ENCODE peak calls at places on chromosomes 7 and 10, in six cellular contexts. U is tibial nerve, X is uterus, L is choroid plexus epithelial cell, S is A549, R is fibroblast of the aortic adventitia. O is an unnamed sample.
A peak's percentile ranks its signal among the peaks of the same experiment; 100 is the strongest.

GRCh38 chr7:36871863-36872262 is 147.6 kb upstream of the AOAH start:
- DNase-seq in U (no peak), L (no peak), X (no peak), R (no peak), S (no peak), O (no peak)

GRCh38 chr10:63783882-63784281 is 262.7 kb downstream of the REEP3 start:
- DNase-seq in L (no peak), S (no peak), X (no peak), U (no peak), R (no peak), O (no peak)

GRCh38 chr10:14740684-14741247 is 33.9 kb downstream of the FAM107B start:
- DNase-seq in S (no peak), R (no peak), L (peak; percentile 23), U (no peak), X (no peak), O (no peak)

GRCh38 chr10:615583-616152 is 73.8 kb downstream of the DIP2C start:
- DNase-seq in U (no peak), X (peak; percentile 13), S (no peak), R (peak; percentile 57), L (peak; percentile 55), O (no peak)

GRCh38 chr7:75756340-75757297 is 15.4 kb downstream of the CCL26 start:
- DNase-seq in S (peak; percentile 53), X (no peak), L (peak; percentile 78), R (peak; percentile 58), U (no peak), O (no peak)

GRCh38 chr10:100631192-100631591 is 95.4 kb downstream of the HIF1AN start:
- DNase-seq in L (no peak), U (no peak), R (no peak), X (no peak), S (no peak), O (no peak)

GRCh38 chr7:33793616-33794015 is 111.7 kb upstream of the BMPER start:
- DNase-seq in R (no peak), S (no peak), U (no peak), L (no peak), X (no peak), O (no peak)

GRCh38 chr7:4145576-4145975 is 536.5 kb upstream of the FOXK1 start:
- DNase-seq in L (no peak), R (no peak), S (no peak), X (no peak), U (no peak), O (no peak)

GRCh38 chr10:4344544-4344994 is 481.4 kb upstream of the AKR1E2 start:
- DNase-seq in L (peak; percentile 99), X (peak; percentile 79), S (peak; percentile 69), U (peak; percentile 56), R (peak; percentile 100), O (peak; percentile 77)

GRCh38 chr7:67976490-67976889 is 979.9 kb downstream of the TYW1 start:
- DNase-seq in S (no peak), X (no peak), L (no peak), U (no peak), R (no peak), O (no peak)

GRCh38 chr7:83259064-83259463 is 96.4 kb upstream of the PCLO start:
- DNase-seq in L (no peak), S (no peak), X (no peak), U (no peak), R (no peak), O (no peak)

GRCh38 chr7:82444220-82445049 is 858 bp upstream of the CACNA2D1 start:
- DNase-seq in X (peak; percentile 17), L (no peak), R (no peak), S (peak; percentile 61), U (no peak), O (no peak)

GRCh38 chr7:100817097-100817496 is 10.2 kb downstream of the EPHB4 start:
- DNase-seq in U (no peak), X (no peak), L (no peak), R (no peak), S (no peak), O (no peak)

GRCh38 chr7:45863715-45864114 is 9.2 kb downstream of the CCDC201 start:
- DNase-seq in S (no peak), U (no peak), X (no peak), R (no peak), L (peak; percentile 16), O (no peak)

GRCh38 chr7:96521068-96521629 is 188.5 kb downstream of the SEM1 start:
- DNase-seq in U (no peak), R (no peak), L (no peak), X (no peak), S (no peak), O (no peak)

GRCh38 chr7:151404216-151405011 is 5.4 kb downstream of the WDR86 start:
- DNase-seq in L (peak; percentile 75), X (peak; percentile 59), R (peak; percentile 65), U (peak; percentile 46), S (peak; percentile 66), O (no peak)

GRCh38 chr10:130044067-130045061 is 66.3 kb downstream of the C10orf143 start:
- DNase-seq in U (no peak), R (no peak), S (no peak), X (peak; percentile 4), L (no peak), O (no peak)

GRCh38 chr10:130043491-130043890 is 67.1 kb downstream of the C10orf143 start:
- DNase-seq in L (no peak), R (no peak), S (no peak), U (no peak), X (peak; percentile 2), O (no peak)

GRCh38 chr10:130046591-130046990 is 64.0 kb downstream of the C10orf143 start:
- DNase-seq in R (no peak), L (no peak), S (no peak), U (no peak), X (peak; percentile 8), O (no peak)

GRCh38 chr10:130045801-130046321 is 64.8 kb downstream of the C10orf143 start:
- DNase-seq in R (no peak), U (no peak), L (no peak), S (no peak), X (peak; percentile 11), O (no peak)

DNA sequence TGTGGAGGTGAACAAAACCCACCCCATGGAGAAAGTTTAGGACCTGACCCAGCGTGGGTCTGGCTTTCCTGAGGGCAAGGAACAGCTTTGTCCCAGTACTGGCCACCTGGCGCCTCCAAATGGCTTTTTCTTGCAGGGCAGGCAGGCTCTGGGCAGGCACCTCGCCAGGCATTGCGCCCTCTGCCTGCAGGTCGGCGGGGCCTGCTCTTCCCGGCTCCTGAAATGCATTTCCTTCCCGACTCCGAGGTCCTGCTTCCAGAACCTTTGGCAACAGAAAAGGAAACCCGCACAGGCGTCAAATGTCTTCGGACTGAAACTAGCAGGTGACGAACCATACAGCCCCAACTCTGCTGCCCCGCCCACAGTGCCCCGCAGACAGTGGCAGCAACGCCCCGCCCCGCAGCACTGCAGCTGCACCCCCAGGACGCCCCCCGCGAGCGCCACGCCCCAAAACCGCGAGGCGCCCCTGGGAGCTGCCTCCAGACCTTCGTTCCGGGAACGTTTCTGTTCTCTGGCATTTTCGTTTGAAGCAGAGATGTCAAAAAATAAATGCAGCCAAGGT is 65.5 kb downstream of the C10orf143 start:
- DNase-seq in R (peak; percentile 43), U (no peak), L (no peak), X (peak; percentile 4), S (no peak), O (no peak)
- TF ChIP-seq CTCF in R (peak; percentile 52), U (no peak), L (no peak), X (no peak), S (peak; percentile 8), O (no peak)

GRCh38 chr10:97444212-97444611 is 1.6 kb downstream of the EXOSC1 start:
- DNase-seq in S (no peak), R (no peak), U (no peak), X (no peak), L (no peak), O (no peak)

GRCh38 chr10:97450828-97451227 is 4.9 kb downstream of the ZDHHC16 start:
- DNase-seq in X (no peak), S (no peak), L (no peak), U (no peak), R (no peak), O (no peak)

GRCh38 chr10:97442277-97442676 is 3.5 kb downstream of the EXOSC1 start:
- DNase-seq in R (no peak), S (no peak), X (no peak), L (no peak), U (no peak), O (no peak)

GRCh38 chr10:97445357-97445721 is 467 bp downstream of the EXOSC1 start:
- DNase-seq in R (no peak), X (no peak), S (no peak), U (no peak), L (no peak), O (no peak)

DNA sequence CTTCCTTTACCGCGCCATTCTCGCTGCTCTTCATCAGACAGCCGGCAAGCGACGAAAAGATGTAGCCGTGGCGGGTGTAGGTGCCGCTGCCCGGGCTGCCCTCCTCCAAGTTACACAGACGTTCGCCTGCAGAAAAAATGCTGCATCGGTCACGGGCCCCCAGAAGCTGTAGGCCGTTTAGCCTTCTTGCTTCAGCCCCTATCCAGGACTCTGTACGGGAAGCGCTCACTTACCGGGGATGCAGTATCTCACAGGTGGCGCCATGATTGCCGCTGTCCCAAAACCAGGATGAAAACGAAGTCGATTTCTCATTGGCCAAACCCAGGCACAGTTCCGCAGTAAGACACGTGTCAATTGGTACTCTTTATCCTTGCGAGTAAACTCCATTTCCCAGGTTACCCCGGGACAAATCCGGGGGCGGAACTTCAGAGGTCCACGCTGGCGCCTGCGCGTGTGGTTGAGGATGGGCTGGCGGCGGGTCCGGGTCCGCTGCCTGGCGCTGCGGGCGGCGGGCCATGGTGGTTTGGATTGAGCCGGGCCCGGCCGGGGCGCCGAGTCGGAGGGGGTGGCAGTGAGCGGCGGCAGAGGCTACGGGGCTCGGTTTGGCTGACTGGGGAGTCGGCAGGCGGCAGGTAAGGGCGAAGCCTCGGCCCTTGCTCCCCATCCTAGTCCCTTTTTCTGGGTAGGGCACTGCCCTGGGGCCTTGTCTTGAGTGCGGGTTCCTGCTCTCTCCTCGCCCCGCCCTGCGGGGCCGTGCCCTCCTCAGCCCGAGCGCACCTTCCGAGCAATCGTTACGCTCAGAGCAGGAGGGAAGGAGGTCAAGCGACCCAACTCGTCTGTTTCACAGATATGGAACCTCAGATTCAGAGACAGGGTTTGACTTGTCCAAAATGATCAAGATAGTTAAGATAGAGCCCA is at the start of the genes EXOSC1 and ZDHHC16:
- DNase-seq in S (peak; percentile 100), R (peak; percentile 95), X (peak; percentile 91), U (peak; percentile 90), L (peak; percentile 97), O (peak; percentile 87)
- TF ChIP-seq CTCF in S (no peak), R (no peak), X (no peak), U (peak; percentile 17), L (peak; percentile 21), O (no peak)

GRCh38 chr10:77626266-77626935 is 11.2 kb downstream of the KCNMA1 start:
- DNase-seq in U (no peak), S (no peak), R (no peak), X (no peak), L (no peak), O (no peak)
- TF ChIP-seq CTCF in U (no peak), S (no peak), R (no peak), X (no peak), L (peak; percentile 32), O (no peak)

DNA sequence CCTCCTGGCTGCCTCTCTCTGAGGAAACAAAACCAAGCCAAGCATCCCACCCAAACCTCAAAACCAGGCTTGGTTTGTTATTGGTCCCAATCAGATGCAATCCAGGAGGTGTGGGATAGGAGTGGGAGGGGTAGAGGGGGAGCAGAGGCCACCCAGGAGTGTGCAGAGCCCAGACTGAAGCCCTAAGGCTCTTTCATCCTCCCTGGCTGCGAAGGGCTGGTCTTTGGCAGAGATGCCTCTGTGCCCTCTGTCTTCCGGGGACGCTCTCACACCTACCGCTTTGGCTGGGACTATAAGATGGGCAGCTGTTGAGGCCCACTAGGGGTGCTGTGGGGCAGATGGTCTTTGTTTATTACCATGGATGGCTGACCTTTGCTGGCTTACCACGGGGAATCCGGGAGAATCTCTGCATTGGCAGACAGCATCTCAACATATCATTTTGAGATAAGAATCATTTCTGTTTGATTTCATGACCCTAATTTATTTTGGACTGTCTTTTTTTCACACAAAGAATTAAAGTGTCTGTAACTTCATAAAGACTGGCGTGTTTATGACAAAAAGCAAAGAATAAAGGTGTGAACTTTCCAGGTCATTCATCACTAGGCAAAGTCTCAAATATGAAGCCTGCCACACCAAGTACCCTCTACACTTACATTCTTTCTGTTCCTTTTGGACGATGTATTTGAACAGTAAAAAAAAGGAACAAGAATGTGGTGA is 6.5 kb upstream of the DENND2A start:
- DNase-seq in S (peak; percentile 97), U (no peak), X (peak; percentile 65), R (peak; percentile 17), L (peak; percentile 51), O (no peak)
- TF ChIP-seq CTCF in S (peak; percentile 62), U (peak; percentile 37), X (peak; percentile 52), R (peak; percentile 64), L (peak; percentile 73), O (no peak)